ENCODE peak calls at places on chromosomes 4 and X, in six cellular contexts. U is IMR-90, E is fibroblast of lung, A is HCT116, R is mammary epithelial cell, J is heart left ventricle. M is an unnamed sample. For H3K4me1, the result is how much of the 10 kb centered on the place peaks cover.

GRCh38 chr4:143597271-143597670 is 83.8 kb downstream of the SMARCA5 start:
- DNase-seq in U (no peak), E (no peak), A (no peak), R (no peak), J (no peak), M (no peak)

GRCh38 chrX:153921511-153922285 is 4.4 kb downstream of the ARHGAP4 start:
- DNase-seq in U (no peak), E (no peak), A (no peak), R (no peak), J (no peak), M (no peak)

GRCh38 chr4:124432500-124432899 is 280.0 kb downstream of the ANKRD50 start:
- DNase-seq in U (peak), E (peak), A (no peak), R (peak), J (no peak), M (no peak)

GRCh38 chr4:150033109-150033508 is 45.1 kb upstream of the DCLK2 start:
- DNase-seq in U (no peak), E (no peak), A (no peak), R (no peak), J (no peak), M (no peak)

GRCh38 chrX:48919360-48919821 is 567 bp upstream of the PIM2 start:
- DNase-seq in U (no peak), E (no peak), A (no peak), R (no peak), J (no peak), M (no peak)

GRCh38 chr4:36067116-36067515 is 177.2 kb downstream of the ARAP2 start:
- DNase-seq in U (no peak), E (no peak), A (no peak), R (no peak), J (no peak), M (no peak)

GRCh38 chrX:17500145-17500579 is 125.2 kb downstream of the NHS start:
- DNase-seq in U (peak), E (peak), A (peak), R (peak), J (no peak), M (no peak)

GRCh38 chrX:154349359-154349935 is 25.0 kb downstream of the FLNA start:
- DNase-seq in U (no peak), E (no peak), A (no peak), R (no peak), J (no peak), M (no peak)

GRCh38 chr4:42673084-42673429 is 16.2 kb upstream of the ATP8A1 start:
- DNase-seq in U (no peak), E (peak), A (no peak), R (peak), J (peak), M (peak)

GRCh38 chr4:189090174-189090814 is 850.4 kb upstream of the FRG1 start:
- DNase-seq in U (peak), E (peak), A (peak), R (peak), J (no peak), M (no peak)

GRCh38 chrX:136190038-136190437 is 42.7 kb downstream of the FHL1 start:
- DNase-seq in U (no peak), E (no peak), A (no peak), R (no peak), J (no peak), M (no peak)

GRCh38 chrX:24661292-24661691 is 14.1 kb upstream of the PCYT1B start:
- DNase-seq in U (no peak), E (no peak), A (no peak), R (no peak), J (no peak), M (no peak)

DNA sequence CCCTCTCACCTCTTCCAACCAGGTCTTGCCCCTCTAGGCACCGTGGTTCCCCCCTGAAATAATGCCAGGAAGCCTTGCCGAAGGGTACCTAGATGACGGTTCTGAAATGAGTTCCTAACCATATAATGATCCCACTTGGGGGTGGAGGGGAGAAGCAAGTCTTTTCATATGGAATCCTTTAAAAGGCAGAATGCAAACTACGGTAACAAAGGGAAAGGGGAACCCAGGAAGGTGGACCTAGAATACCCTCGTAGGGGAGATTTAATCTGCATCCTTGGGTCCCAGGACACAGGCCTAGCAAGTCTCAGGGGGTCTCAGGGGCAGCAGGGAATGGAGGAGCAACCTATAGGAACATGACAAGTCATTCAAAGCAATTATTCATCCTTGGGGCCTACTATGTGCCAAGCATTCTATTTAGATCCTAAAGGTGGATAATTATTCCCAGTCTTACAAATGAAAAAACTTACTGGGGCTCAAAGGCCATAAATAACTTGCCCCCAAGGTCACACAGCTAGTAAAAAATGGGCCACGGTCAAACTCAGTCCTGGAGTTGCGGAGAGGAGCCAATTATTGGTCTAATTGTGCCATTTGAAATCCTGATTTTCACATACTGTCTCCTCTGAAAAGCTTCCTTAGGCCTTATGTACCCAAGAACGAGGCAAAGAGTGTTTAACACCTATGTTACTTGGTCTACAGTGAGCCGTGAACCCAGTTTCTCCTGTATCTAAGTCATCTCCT is 8.8 kb downstream of the BCOR start:
- DNase-seq in U (no peak), E (no peak), A (no peak), R (no peak), J (no peak), M (no peak)
- H3K4me1 ChIP-seq in U (under half), E (under half), A (half or more), R (under half), J (under half), M (half or more)

DNA sequence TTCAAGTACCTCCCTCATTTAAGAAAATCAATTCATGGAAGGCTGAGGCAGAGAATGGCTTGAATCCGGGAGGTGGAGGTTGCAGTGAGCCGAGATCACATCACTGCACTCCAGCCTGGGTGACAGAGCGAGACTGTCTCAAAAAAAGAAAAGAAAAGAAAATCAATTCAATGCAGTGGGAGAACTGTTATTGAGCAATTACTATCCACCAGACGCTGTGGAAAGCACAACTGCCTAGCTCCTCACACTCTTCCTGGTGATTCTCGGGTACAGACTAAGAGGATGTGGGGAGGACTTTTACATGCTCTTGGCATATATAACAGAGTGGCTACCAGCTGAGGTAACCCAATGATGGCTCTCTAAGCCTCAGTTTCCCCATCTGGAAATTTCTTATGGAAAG is 2.7 kb upstream of the TMSB4X start:
- DNase-seq in U (no peak), E (no peak), A (no peak), R (no peak), J (no peak), M (no peak)
- H3K4me3 ChIP-seq in U (no peak), E (no peak), A (no peak), R (no peak), J (peak), M (no peak)

GRCh38 chr4:185638548-185639301 is 103.4 kb upstream of the PDLIM3 start:
- DNase-seq in U (no peak), E (no peak), A (no peak), R (no peak), J (no peak), M (no peak)

GRCh38 chr4:185638093-185638492 is 102.8 kb upstream of the PDLIM3 start:
- DNase-seq in U (no peak), E (no peak), A (no peak), R (no peak), J (no peak), M (no peak)

GRCh38 chr4:185637162-185637875 is 102.0 kb upstream of the PDLIM3 start:
- DNase-seq in U (no peak), E (no peak), A (no peak), R (no peak), J (no peak), M (no peak)

GRCh38 chr4:185634066-185634652 is 98.9 kb upstream of the PDLIM3 start:
- DNase-seq in U (peak), E (peak), A (peak), R (no peak), J (no peak), M (no peak)
- TF ChIP-seq CTCF in U (peak), E (peak), A (peak), R (peak), J (peak), M (peak)

GRCh38 chrX:150236304-150236703 is 126.8 kb upstream of the MAMLD1 start:
- DNase-seq in U (peak), E (no peak), A (no peak), R (peak), J (no peak), M (no peak)
- H3K4me1 ChIP-seq in U (under half), E (under half), A (under half), R (under half), J (under half), M (under half)